ENCODE peak calls at places on chromosome 11, in five cellular contexts. One of them, this sample, is unnamed.

GRCh38 chr11:27720277-27720830 is 20.1 kb upstream of the BDNF start:
- DNase-seq in IMR-90: peak
- DNase-seq in psoas muscle: no peak
- DNase-seq in uterus: no peak
- DNase-seq in A549: peak
- DNase-seq in this sample: peak

GRCh38 chr11:35553831-35554230 is 28.4 kb upstream of the PAMR1 start:
- DNase-seq in IMR-90: peak
- DNase-seq in psoas muscle: no peak
- DNase-seq in uterus: no peak
- DNase-seq in A549: peak
- DNase-seq in this sample: no peak

GRCh38 chr11:133903056-133903455 is 53.7 kb downstream of the IGSF9B start:
- DNase-seq in IMR-90: no peak
- DNase-seq in psoas muscle: no peak
- DNase-seq in uterus: no peak
- DNase-seq in A549: no peak
- DNase-seq in this sample: no peak

GRCh38 chr11:125082611-125083311 is 19.7 kb downstream of the SLC37A2 start:
- DNase-seq in IMR-90: peak
- DNase-seq in psoas muscle: no peak
- DNase-seq in uterus: no peak
- DNase-seq in A549: no peak
- DNase-seq in this sample: no peak

GRCh38 chr11:86800076-86800955 is at the start of gene PRSS23:
- DNase-seq in IMR-90: peak
- DNase-seq in psoas muscle: peak
- DNase-seq in uterus: peak
- DNase-seq in A549: peak
- DNase-seq in this sample: peak

GRCh38 chr11:90845126-90845525 is 622.3 kb upstream of the CHORDC1 start:
- DNase-seq in IMR-90: no peak
- DNase-seq in psoas muscle: no peak
- DNase-seq in uterus: no peak
- DNase-seq in A549: no peak
- DNase-seq in this sample: no peak

GRCh38 chr11:47980907-47981621 is 705 bp downstream of the PTPRJ start:
- DNase-seq in IMR-90: peak
- DNase-seq in psoas muscle: peak
- DNase-seq in uterus: no peak
- DNase-seq in A549: peak
- DNase-seq in this sample: peak

GRCh38 chr11:5257296-5257695 is 2.7 kb upstream of the HBG2 start:
- DNase-seq in IMR-90: no peak
- DNase-seq in psoas muscle: no peak
- DNase-seq in uterus: no peak
- DNase-seq in A549: no peak
- DNase-seq in this sample: no peak

GRCh38 chr11:35236667-35237003 is 97.7 kb downstream of the CD44 start:
- DNase-seq in IMR-90: peak
- DNase-seq in psoas muscle: no peak
- DNase-seq in uterus: no peak
- DNase-seq in A549: no peak
- DNase-seq in this sample: no peak

GRCh38 chr11:35030716-35031213 is 108.2 kb upstream of the CD44 start:
- DNase-seq in IMR-90: peak
- DNase-seq in psoas muscle: peak
- DNase-seq in uterus: peak
- DNase-seq in A549: peak
- DNase-seq in this sample: peak

GRCh38 chr11:17197431-17197898 is 10.3 kb downstream of the PIK3C2A start:
- DNase-seq in IMR-90: peak
- DNase-seq in psoas muscle: no peak
- DNase-seq in uterus: no peak
- DNase-seq in A549: no peak
- DNase-seq in this sample: no peak

GRCh38 chr11:79520086-79520485 is 79.3 kb upstream of the TENM4 start:
- DNase-seq in IMR-90: no peak
- DNase-seq in psoas muscle: no peak
- DNase-seq in uterus: no peak
- DNase-seq in A549: no peak
- DNase-seq in this sample: no peak

GRCh38 chr11:93858376-93858775 is 8.0 kb upstream of the VSTM5 start:
- DNase-seq in IMR-90: no peak
- DNase-seq in psoas muscle: no peak
- DNase-seq in uterus: no peak
- DNase-seq in A549: no peak
- DNase-seq in this sample: no peak

GRCh38 chr11:2512431-2513407 is 67.9 kb downstream of the KCNQ1 start:
- DNase-seq in IMR-90: no peak
- DNase-seq in psoas muscle: peak
- DNase-seq in uterus: peak
- DNase-seq in A549: no peak
- DNase-seq in this sample: peak

GRCh38 chr11:61917357-61918109 is at the start of gene RAB3IL1:
- DNase-seq in IMR-90: no peak
- DNase-seq in psoas muscle: peak
- DNase-seq in uterus: peak
- DNase-seq in A549: peak
- DNase-seq in this sample: peak
- H3K4me3 ChIP-seq in IMR-90: peak
- H3K4me3 ChIP-seq in psoas muscle: peak
- H3K4me3 ChIP-seq in uterus: peak
- H3K4me3 ChIP-seq in A549: peak
- H3K4me3 ChIP-seq in this sample: peak

GRCh38 chr11:106101370-106101769 is 23.9 kb downstream of the AASDHPPT start:
- DNase-seq in IMR-90: no peak
- DNase-seq in psoas muscle: no peak
- DNase-seq in uterus: no peak
- DNase-seq in A549: no peak
- DNase-seq in this sample: no peak

GRCh38 chr11:106105986-106106385 is 28.5 kb downstream of the AASDHPPT start:
- DNase-seq in IMR-90: no peak
- DNase-seq in psoas muscle: no peak
- DNase-seq in uterus: no peak
- DNase-seq in A549: no peak
- DNase-seq in this sample: no peak

GRCh38 chr11:106098893-106099553 is 21.6 kb downstream of the AASDHPPT start:
- DNase-seq in IMR-90: no peak
- DNase-seq in psoas muscle: no peak
- DNase-seq in uterus: no peak
- DNase-seq in A549: no peak
- DNase-seq in this sample: no peak

GRCh38 chr11:106101797-106102196 is 24.3 kb downstream of the AASDHPPT start:
- DNase-seq in IMR-90: peak
- DNase-seq in psoas muscle: no peak
- DNase-seq in uterus: no peak
- DNase-seq in A549: peak
- DNase-seq in this sample: no peak
- TF ChIP-seq CTCF in IMR-90: no peak
- TF ChIP-seq CTCF in psoas muscle: no peak
- TF ChIP-seq CTCF in uterus: no peak
- TF ChIP-seq CTCF in A549: no peak
- TF ChIP-seq CTCF in this sample: no peak

GRCh38 chr11:13964771-13965074 is 2.2 kb downstream of the SPON1 start:
- DNase-seq in IMR-90: no peak
- DNase-seq in psoas muscle: no peak
- DNase-seq in uterus: no peak
- DNase-seq in A549: no peak
- DNase-seq in this sample: no peak

GRCh38 chr11:13963949-13964770 is 1.6 kb downstream of the SPON1 start:
- DNase-seq in IMR-90: no peak
- DNase-seq in psoas muscle: no peak
- DNase-seq in uterus: peak
- DNase-seq in A549: no peak
- DNase-seq in this sample: peak

GRCh38 chr11:13962198-13962561 is 343 bp upstream of the SPON1 start:
- DNase-seq in IMR-90: no peak
- DNase-seq in psoas muscle: no peak
- DNase-seq in uterus: no peak
- DNase-seq in A549: no peak
- DNase-seq in this sample: no peak

GRCh38 chr11:13962562-13963168 is at the start of gene SPON1:
- DNase-seq in IMR-90: peak
- DNase-seq in psoas muscle: peak
- DNase-seq in uterus: peak
- DNase-seq in A549: no peak
- DNase-seq in this sample: peak

DNA sequence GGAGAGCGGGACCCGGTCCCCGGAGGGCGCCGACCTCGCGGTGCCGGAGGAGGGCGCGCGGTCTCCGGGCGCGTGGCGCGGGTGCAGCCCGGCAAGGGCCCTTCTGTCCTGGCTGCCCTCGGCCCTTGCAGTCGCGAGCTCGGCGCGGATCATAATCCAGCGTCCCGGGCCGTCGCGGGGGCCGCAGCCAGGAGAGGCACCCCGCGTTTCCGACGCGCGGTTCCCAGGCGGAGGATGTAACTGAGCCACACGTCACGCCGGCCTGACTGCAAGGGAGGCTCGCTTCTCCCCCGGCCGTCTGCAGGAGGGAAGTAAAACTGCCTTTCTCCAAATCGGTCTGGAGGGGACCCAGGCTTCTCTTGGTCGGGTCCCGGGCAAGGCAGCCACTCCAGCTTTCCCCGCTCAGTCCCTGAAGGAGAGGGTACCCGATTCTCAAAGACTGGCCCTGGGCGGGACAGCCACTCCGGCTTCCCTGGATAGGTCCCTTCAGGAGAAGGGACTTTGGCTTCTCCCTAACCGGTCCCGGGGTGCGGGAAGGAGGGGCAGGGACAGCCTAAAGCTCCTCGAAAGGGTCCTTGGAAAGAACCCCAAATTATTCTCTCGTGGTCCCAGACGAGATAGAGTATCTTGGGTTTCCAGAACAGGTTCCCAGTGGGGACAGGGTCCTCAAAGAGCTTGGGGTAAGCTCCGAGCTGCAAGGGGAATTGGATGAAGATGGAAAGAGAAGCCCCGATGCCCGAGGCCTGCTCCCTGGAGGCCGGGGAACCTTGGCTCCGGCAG is 836 bp downstream of the SPON1 start:
- DNase-seq in IMR-90: peak
- DNase-seq in psoas muscle: peak
- DNase-seq in uterus: peak
- DNase-seq in A549: no peak
- DNase-seq in this sample: peak
- H3K27ac ChIP-seq in IMR-90: no peak
- H3K27ac ChIP-seq in psoas muscle: no peak
- H3K27ac ChIP-seq in uterus: peak
- H3K27ac ChIP-seq in A549: no peak
- H3K27ac ChIP-seq in this sample: peak

GRCh38 chr11:18698341-18699268 is at the start of gene TMEM86A:
- DNase-seq in IMR-90: peak
- DNase-seq in psoas muscle: peak
- DNase-seq in uterus: peak
- DNase-seq in A549: peak
- DNase-seq in this sample: peak

GRCh38 chr11:18700872-18701271 is 2.3 kb downstream of the TMEM86A start:
- DNase-seq in IMR-90: no peak
- DNase-seq in psoas muscle: no peak
- DNase-seq in uterus: no peak
- DNase-seq in A549: no peak
- DNase-seq in this sample: no peak

GRCh38 chr11:18700375-18700774 is 1.8 kb downstream of the TMEM86A start:
- DNase-seq in IMR-90: peak
- DNase-seq in psoas muscle: no peak
- DNase-seq in uterus: no peak
- DNase-seq in A549: no peak
- DNase-seq in this sample: no peak

GRCh38 chr11:18699269-18699596 is 654 bp downstream of the TMEM86A start:
- DNase-seq in IMR-90: no peak
- DNase-seq in psoas muscle: no peak
- DNase-seq in uterus: no peak
- DNase-seq in A549: no peak
- DNase-seq in this sample: no peak

GRCh38 chr11:18699848-18700261 is 1.3 kb downstream of the TMEM86A start:
- DNase-seq in IMR-90: no peak
- DNase-seq in psoas muscle: no peak
- DNase-seq in uterus: no peak
- DNase-seq in A549: no peak
- DNase-seq in this sample: no peak
- H3K4me3 ChIP-seq in IMR-90: no peak
- H3K4me3 ChIP-seq in psoas muscle: peak
- H3K4me3 ChIP-seq in uterus: peak
- H3K4me3 ChIP-seq in A549: no peak
- H3K4me3 ChIP-seq in this sample: no peak

DNA sequence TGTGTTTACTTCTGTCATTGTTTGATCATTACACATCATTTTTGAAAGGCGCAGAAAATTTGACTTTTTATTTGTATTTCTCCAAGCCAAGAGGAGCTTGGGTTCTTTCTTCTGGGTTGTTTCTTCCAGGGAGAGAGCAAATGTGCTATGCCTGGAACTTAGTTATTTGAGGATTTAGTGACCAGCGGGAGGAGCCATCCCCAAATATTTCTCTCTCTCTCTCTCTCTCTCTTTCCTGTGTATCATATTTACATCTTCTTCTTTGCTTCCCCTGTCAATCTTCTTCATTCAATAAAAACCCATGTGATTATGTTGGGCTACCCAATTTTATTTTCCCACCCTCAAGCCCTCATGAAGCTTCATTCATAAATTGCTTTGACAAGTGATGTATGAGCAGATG is 534.5 kb downstream of the LRRC4C start:
- DNase-seq in IMR-90: no peak
- DNase-seq in psoas muscle: no peak
- DNase-seq in uterus: no peak
- DNase-seq in A549: no peak
- DNase-seq in this sample: no peak
- TF ChIP-seq CTCF in IMR-90: no peak
- TF ChIP-seq CTCF in psoas muscle: no peak
- TF ChIP-seq CTCF in uterus: no peak
- TF ChIP-seq CTCF in A549: no peak
- TF ChIP-seq CTCF in this sample: no peak

GRCh38 chr11:19579957-19580356 is 132.7 kb upstream of the NAV2 start:
- DNase-seq in IMR-90: no peak
- DNase-seq in psoas muscle: no peak
- DNase-seq in uterus: no peak
- DNase-seq in A549: no peak
- DNase-seq in this sample: no peak

GRCh38 chr11:19577391-19577831 is 135.2 kb upstream of the NAV2 start:
- DNase-seq in IMR-90: no peak
- DNase-seq in psoas muscle: no peak
- DNase-seq in uterus: peak
- DNase-seq in A549: no peak
- DNase-seq in this sample: no peak

GRCh38 chr11:19576903-19577302 is 135.7 kb upstream of the NAV2 start:
- DNase-seq in IMR-90: no peak
- DNase-seq in psoas muscle: no peak
- DNase-seq in uterus: no peak
- DNase-seq in A549: no peak
- DNase-seq in this sample: no peak

GRCh38 chr11:19577849-19578619 is 134.6 kb upstream of the NAV2 start:
- DNase-seq in IMR-90: peak
- DNase-seq in psoas muscle: peak
- DNase-seq in uterus: peak
- DNase-seq in A549: no peak
- DNase-seq in this sample: peak

DNA sequence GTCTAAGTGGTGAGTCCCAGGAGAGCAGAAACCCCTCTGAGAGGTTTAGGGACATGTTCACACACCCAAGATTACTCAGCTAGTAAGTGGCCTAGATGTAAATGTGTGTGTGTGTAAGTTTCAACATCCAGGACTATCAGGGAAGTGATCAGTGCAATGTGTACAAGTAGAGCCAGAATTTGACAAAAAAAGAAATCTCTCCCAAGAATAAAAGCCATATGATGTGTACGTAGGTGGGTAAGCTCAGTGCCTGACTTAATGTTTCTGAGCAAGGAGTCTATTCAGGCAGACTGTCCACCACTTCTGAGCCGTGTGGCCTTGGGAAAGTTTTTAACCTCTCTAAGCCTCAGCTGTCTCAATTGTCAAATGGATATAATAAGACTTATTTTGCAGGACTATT is 133.8 kb upstream of the NAV2 start:
- DNase-seq in IMR-90: no peak
- DNase-seq in psoas muscle: no peak
- DNase-seq in uterus: no peak
- DNase-seq in A549: no peak
- DNase-seq in this sample: no peak
- H3K27ac ChIP-seq in IMR-90: no peak
- H3K27ac ChIP-seq in psoas muscle: no peak
- H3K27ac ChIP-seq in uterus: peak
- H3K27ac ChIP-seq in A549: no peak
- H3K27ac ChIP-seq in this sample: peak